ENCODE peak calls at places on chromosomes 3 and 15, in seven cellular contexts. Z is A549, I is GM12878, K is IMR-90, C is HepG2, R is HCT116, W is H1. D is an unnamed sample.

GRCh38 chr3:196810963-196811581 is 56.6 kb upstream of the SENP5 start:
- DNase-seq in I (no peak), W (no peak), R (no peak), C (no peak), K (no peak), Z (no peak), D (no peak)

GRCh38 chr15:77693576-77693975 is 60.9 kb upstream of the LINGO1 start:
- DNase-seq in C (no peak), Z (no peak), K (no peak), R (no peak), W (no peak), I (no peak), D (no peak)

GRCh38 chr3:131568460-131568859 is 65.7 kb upstream of the MRPL3 start:
- DNase-seq in I (no peak), W (no peak), Z (no peak), R (no peak), C (no peak), K (no peak), D (no peak)

GRCh38 chr3:23620044-23620443 is 185.7 kb upstream of the UBE2E1 start:
- DNase-seq in W (peak), I (no peak), K (no peak), C (no peak), R (no peak), Z (no peak), D (no peak)

GRCh38 chr3:175489406-175489805 is 630.3 kb downstream of the NAALADL2 start:
- DNase-seq in I (no peak), Z (no peak), R (no peak), K (no peak), C (no peak), W (no peak), D (no peak)

GRCh38 chr3:32293908-32294307 is 55.4 kb downstream of the CMTM8 start:
- DNase-seq in Z (no peak), K (no peak), R (no peak), I (no peak), W (no peak), C (no peak), D (no peak)

GRCh38 chr15:60752973-60753720 is 274.2 kb upstream of the ICE2 start:
- DNase-seq in C (peak), I (no peak), W (no peak), K (no peak), R (no peak), Z (no peak), D (no peak)

GRCh38 chr3:108487439-108487838 is 23.0 kb downstream of the MYH15 start:
- DNase-seq in R (no peak), W (no peak), K (no peak), I (no peak), C (no peak), Z (no peak), D (no peak)

GRCh38 chr15:56017920-56018319 is 24.5 kb upstream of the NEDD4 start:
- DNase-seq in Z (no peak), I (no peak), K (no peak), C (peak), R (no peak), W (no peak), D (no peak)

GRCh38 chr15:31391687-31392671 is 65.3 kb downstream of the KLF13 start:
- DNase-seq in Z (peak), W (peak), I (no peak), C (no peak), R (no peak), K (peak), D (peak)

GRCh38 chr3:30680789-30681188 is 74.4 kb downstream of the TGFBR2 start:
- DNase-seq in W (no peak), I (no peak), Z (no peak), K (no peak), C (no peak), R (no peak), D (no peak)

GRCh38 chr15:84826369-84826823 is 9.2 kb downstream of the ALPK3 start:
- DNase-seq in W (peak), C (peak), I (no peak), K (no peak), Z (peak), R (peak), D (peak)
- TF ChIP-seq CEBPB in W (no peak), C (no peak), I (no peak), K (no peak), Z (no peak), R (no peak), D (no peak)

GRCh38 chr3:112394008-112394616 is 61.2 kb downstream of the CD200 start:
- DNase-seq in R (no peak), K (peak), W (no peak), Z (no peak), I (no peak), C (no peak), D (no peak)
- TF ChIP-seq CEBPB in R (no peak), K (no peak), W (no peak), Z (no peak), I (no peak), C (no peak), D (no peak)

GRCh38 chr15:59194639-59195325 is 11.9 kb upstream of the LDHAL6B start:
- DNase-seq in R (no peak), K (no peak), C (no peak), I (no peak), W (no peak), Z (no peak), D (no peak)

GRCh38 chr15:59189224-59189623 is 17.4 kb upstream of the LDHAL6B start:
- DNase-seq in K (no peak), R (no peak), I (no peak), C (no peak), Z (no peak), W (no peak), D (no peak)

GRCh38 chr15:59190291-59190690 is 16.4 kb upstream of the LDHAL6B start:
- DNase-seq in R (no peak), I (no peak), C (no peak), W (no peak), Z (no peak), K (no peak), D (no peak)

GRCh38 chr15:59186501-59186900 is 20.1 kb upstream of the LDHAL6B start:
- DNase-seq in K (peak), W (no peak), Z (peak), R (no peak), C (no peak), I (no peak), D (no peak)

DNA sequence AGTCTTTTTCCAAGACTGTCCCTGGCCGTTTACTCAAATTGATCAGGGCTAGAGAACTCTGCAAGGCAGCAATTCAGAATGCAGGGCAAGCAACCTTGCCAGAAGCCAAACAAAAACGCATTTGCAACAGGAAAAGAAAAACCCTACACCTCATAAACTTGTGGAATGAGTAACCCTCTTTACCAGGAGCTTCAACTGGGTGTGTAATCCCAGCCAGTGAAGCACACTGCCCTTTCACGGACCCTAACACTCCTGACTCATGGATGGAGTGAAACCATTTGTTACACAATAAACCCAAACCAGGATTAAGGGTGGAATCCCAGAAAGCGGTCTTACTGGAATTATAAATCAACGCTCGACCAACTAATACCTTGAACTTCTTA is 14.8 kb upstream of the LDHAL6B start:
- DNase-seq in K (peak), Z (peak), I (no peak), R (peak), C (no peak), W (no peak), D (no peak)
- TF ChIP-seq CEBPB in K (peak), Z (peak), I (no peak), R (peak), C (no peak), W (no peak), D (no peak)

GRCh38 chr3:87088984-87089841 is 98.3 kb upstream of the VGLL3 start:
- DNase-seq in Z (peak), C (no peak), W (peak), K (peak), R (no peak), I (no peak), D (no peak)
- TF ChIP-seq CEBPB in Z (no peak), C (no peak), W (no peak), K (no peak), R (no peak), I (no peak), D (no peak)

DNA sequence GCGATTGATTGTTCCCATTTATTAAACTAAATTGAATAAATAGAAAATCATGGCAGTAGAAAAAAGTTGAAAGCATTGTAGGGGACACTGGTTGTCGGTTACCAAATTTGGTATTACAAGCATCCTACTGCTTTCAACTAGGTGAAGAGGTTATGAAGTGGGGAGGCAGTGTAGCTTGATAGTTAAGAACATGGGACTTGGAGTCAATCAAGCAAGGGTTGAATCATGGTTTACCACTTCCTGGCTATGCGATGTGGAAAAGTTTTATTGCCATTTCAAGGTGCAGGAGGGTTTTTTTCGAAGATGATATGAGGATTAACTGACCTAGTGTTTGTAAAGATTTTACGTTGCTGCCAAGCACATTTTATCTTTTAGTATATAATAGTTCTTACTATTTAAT is 318.2 kb upstream of the KCNH8 start:
- DNase-seq in K (no peak), W (no peak), Z (no peak), C (no peak), R (no peak), I (no peak), D (no peak)
- TF ChIP-seq CEBPB in K (no peak), W (no peak), Z (no peak), C (no peak), R (no peak), I (no peak), D (no peak)

GRCh38 chr15:29872716-29873115 is 50.4 kb upstream of the TJP1 start:
- DNase-seq in W (no peak), I (no peak), Z (no peak), C (no peak), R (no peak), K (no peak), D (no peak)
- TF ChIP-seq CEBPB in W (no peak), I (no peak), Z (no peak), C (no peak), R (no peak), K (no peak), D (no peak)